ENCODE peak calls at places on chromosomes 1 and 21, in four cellular contexts. M is psoas muscle, R is transverse colon, G is NB4. B is an unnamed sample.

GRCh38 chr1:58901008-58901407 is 117.2 kb upstream of the JUN start:
- DNase-seq in R (no peak), M (no peak), G (no peak), B (no peak)

GRCh38 chr1:63821650-63822049 is 47.8 kb downstream of the ROR1 start:
- DNase-seq in G (no peak), M (no peak), R (no peak), B (no peak)

GRCh38 chr1:1550591-1551432 is 10.4 kb upstream of the TMEM240 start:
- DNase-seq in G (no peak), R (no peak), M (no peak), B (peak)

GRCh38 chr21:31078796-31079195 is 40.5 kb upstream of the KRTAP19-8 start:
- DNase-seq in R (no peak), G (no peak), M (no peak), B (no peak)

GRCh38 chr1:19413999-19414398 is 71.3 kb downstream of the CAPZB start:
- DNase-seq in R (no peak), G (no peak), M (no peak), B (no peak)

GRCh38 chr1:220528049-220528678 is at the start of gene MARK1:
- DNase-seq in M (peak), R (peak), G (peak), B (peak)

GRCh38 chr1:48851638-48852037 is 74.9 kb upstream of the BEND5 start:
- DNase-seq in G (no peak), M (no peak), R (no peak), B (no peak)

GRCh38 chr1:222928212-222928611 is 113.4 kb downstream of the DISP1 start:
- DNase-seq in R (peak), G (peak), M (peak), B (peak)

GRCh38 chr1:31483012-31483946 is 70.3 kb downstream of the SERINC2 start:
- DNase-seq in G (peak), R (peak), M (no peak), B (peak)

GRCh38 chr1:86068126-86068805 is 88.3 kb downstream of the COL24A1 start:
- DNase-seq in M (no peak), R (no peak), G (no peak), B (no peak)

GRCh38 chr1:160777486-160778089 is 18.4 kb upstream of the LY9 start:
- DNase-seq in M (no peak), G (peak), R (peak), B (peak)

GRCh38 chr1:5385400-5385799 is 606.8 kb downstream of the NPHP4 start:
- DNase-seq in G (no peak), R (no peak), M (no peak), B (no peak)

GRCh38 chr21:28431022-28431421 is 561.7 kb downstream of the LTN1 start:
- DNase-seq in M (no peak), G (no peak), R (no peak), B (no peak)

GRCh38 chr1:33237579-33237978 is 18.7 kb upstream of the ZNF362 start:
- DNase-seq in G (no peak), R (no peak), M (no peak), B (no peak)

GRCh38 chr1:214213136-214213535 is 67.8 kb upstream of the SMYD2 start:
- DNase-seq in M (no peak), G (no peak), R (no peak), B (no peak)

GRCh38 chr21:27532081-27532480 is 565.2 kb upstream of the ADAMTS5 start:
- DNase-seq in R (peak), M (no peak), G (no peak), B (no peak)

GRCh38 chr1:83741348-83741747 is 257.6 kb downstream of the TTLL7 start:
- DNase-seq in R (no peak), G (no peak), M (no peak), B (no peak)

GRCh38 chr1:224169876-224170275 is 13.2 kb upstream of the DEGS1 start:
- DNase-seq in R (no peak), G (no peak), M (no peak), B (no peak)

GRCh38 chr1:244052011-244052727 is 1.1 kb downstream of the ZBTB18 start:
- DNase-seq in M (no peak), R (no peak), G (peak), B (no peak)

GRCh38 chr1:58249729-58250586 is 296.6 kb downstream of the OMA1 start:
- DNase-seq in M (no peak), R (no peak), G (no peak), B (peak)

GRCh38 chr1:47226121-47226977 is 5.7 kb downstream of the TAL1 start:
- DNase-seq in M (no peak), R (no peak), G (no peak), B (no peak)

GRCh38 chr1:247113094-247113497 is 8.9 kb upstream of the ZNF669 start:
- DNase-seq in M (no peak), R (no peak), G (no peak), B (no peak)

GRCh38 chr1:6027591-6027990 is 18.1 kb upstream of the KCNAB2 start:
- DNase-seq in M (no peak), R (no peak), G (no peak), B (no peak)

GRCh38 chr1:54927475-54928240 is 40.7 kb upstream of the DHCR24 start:
- DNase-seq in R (no peak), M (peak), G (no peak), B (peak)

GRCh38 chr1:202568466-202569196 is 141.6 kb downstream of the SYT2 start:
- DNase-seq in R (no peak), G (no peak), M (no peak), B (no peak)

GRCh38 chr1:84253041-84253440 is 48.5 kb upstream of the SAMD13 start:
- DNase-seq in M (no peak), G (no peak), R (no peak), B (no peak)

GRCh38 chr1:215992620-215993019 is 425.5 kb downstream of the KCTD3 start:
- DNase-seq in G (peak), M (no peak), R (no peak), B (no peak)
- TF ChIP-seq CTCF in G (peak), M (peak), R (no peak), B (no peak)

GRCh38 chr21:43723648-43724047 is 4.7 kb downstream of the PDXK start:
- DNase-seq in G (no peak), R (no peak), M (no peak), B (no peak)

GRCh38 chr21:43726686-43727570 is 8.0 kb downstream of the PDXK start:
- DNase-seq in R (no peak), G (peak), M (peak), B (peak)

GRCh38 chr21:43731476-43731875 is 12.5 kb downstream of the PDXK start:
- DNase-seq in G (no peak), R (no peak), M (no peak), B (no peak)

GRCh38 chr21:43728467-43729390 is 9.8 kb downstream of the PDXK start:
- DNase-seq in M (peak), R (peak), G (peak), B (peak)

GRCh38 chr21:43727571-43728466 is 8.9 kb downstream of the PDXK start:
- DNase-seq in R (no peak), M (peak), G (peak), B (peak)
- TF ChIP-seq CTCF in R (no peak), M (no peak), G (peak), B (no peak)

DNA sequence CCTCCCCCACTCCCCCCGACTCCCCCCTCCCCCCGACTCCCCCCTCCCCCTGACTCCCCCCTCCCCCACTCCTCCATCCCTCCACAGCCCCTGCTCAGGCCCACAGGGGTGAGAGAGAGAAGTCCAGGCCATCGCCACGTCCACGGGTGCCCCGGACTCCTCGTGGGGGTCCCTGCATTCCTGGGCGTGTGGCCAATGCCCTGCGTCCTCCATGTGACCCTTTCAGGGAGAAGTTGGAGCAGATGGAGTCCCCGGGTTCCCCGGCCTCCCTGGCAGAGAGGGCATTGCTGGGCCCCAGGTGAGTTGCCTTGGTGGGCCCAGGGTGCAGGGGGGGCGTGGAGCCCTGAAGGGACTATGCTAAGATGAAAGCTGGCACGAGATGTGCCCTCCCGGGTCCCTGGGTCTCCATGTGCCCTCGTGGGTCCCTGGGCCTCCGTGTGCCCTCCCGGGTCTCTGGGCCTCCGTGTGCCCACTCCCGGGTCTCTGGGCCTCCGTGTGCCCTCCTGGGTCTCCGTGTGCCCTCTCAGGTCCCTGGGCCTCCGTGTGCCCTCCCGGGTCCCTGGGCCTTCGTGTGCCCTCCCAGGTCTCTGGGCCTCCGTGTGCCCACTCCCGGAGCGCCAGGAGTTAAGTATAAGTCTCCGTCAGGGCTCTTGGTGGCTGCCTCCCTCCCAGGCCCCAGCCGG is 52.0 kb downstream of the SLC19A1 start:
- DNase-seq in G (no peak), M (no peak), R (no peak), B (no peak)
- TF ChIP-seq CTCF in G (no peak), M (no peak), R (no peak), B (no peak)

GRCh38 chr1:228166170-228166936 is 749 bp downstream of the IBA57 start:
- DNase-seq in M (peak), G (peak), R (peak), B (peak)
- TF ChIP-seq CTCF in M (peak), G (no peak), R (peak), B (no peak)

GRCh38 chr21:42520628-42521253 is 7.1 kb downstream of the SLC37A1 start:
- DNase-seq in R (no peak), M (no peak), G (no peak), B (no peak)
- TF ChIP-seq CTCF in R (no peak), M (no peak), G (no peak), B (no peak)

DNA sequence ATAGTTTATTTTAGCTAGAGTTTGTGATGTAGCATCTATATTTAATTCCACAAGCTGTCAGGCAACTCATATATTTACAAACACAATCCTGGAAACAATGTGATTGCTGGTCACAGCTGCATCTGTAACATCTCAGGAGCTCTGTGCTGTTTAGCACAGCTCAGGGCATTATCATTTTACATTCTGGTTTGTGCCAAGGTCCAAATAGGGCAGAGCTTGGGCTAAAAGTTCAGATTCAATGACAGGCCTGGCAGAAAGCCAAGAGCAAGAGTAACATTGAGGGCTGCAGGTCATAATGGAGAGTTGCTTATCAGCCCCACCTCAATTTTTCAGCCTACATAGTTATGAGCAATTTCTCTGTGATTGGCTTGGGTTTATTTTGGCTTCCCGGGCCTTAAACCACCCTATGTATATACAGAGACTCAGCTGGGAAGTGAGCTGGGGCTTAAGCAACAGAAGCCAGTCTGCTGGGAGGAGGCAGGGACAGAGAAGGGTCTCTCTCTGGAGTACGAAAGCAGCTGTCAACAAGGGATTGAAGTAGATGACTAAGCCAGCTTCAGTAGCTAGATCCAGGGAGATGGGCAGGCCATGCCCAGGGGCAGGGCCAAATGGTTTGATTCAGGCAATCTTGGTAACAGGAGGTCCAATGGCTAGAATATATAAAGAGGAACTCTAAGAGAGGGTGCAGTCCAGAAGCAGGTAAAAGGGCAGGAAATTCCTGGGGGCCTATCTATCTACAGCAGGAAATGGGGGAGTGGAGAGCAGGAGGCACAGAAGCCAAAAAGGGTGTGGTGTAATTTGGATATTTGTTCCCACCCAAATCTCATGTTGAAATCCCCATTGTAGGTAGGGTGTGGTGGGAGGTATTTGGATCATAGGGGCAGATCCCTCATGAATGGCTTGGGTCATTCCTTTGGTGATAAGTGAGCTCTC is 49.0 kb downstream of the BRINP2 start:
- DNase-seq in G (no peak), R (peak), M (no peak), B (no peak)
- TF ChIP-seq CTCF in G (no peak), R (no peak), M (no peak), B (no peak)

DNA sequence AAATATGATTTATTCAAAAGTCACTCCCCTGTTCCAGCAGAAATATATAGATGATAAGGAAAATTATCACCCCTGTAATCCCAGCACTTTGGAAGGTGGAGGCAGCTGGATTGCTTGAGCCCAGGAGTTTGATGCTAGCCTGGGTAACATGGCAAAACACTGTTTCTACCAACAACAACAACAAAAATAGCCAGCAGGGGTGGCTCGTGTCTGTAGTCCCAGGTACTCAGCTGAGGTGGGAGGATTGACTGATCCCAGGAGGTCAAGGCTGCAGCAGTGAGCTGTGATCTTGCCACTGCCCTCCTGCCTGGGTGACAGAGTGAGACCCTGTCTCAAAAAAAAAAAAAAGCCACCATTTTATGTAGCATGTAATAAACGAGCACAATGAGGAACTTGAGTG is 1546.5 kb downstream of the NCAM2 start:
- DNase-seq in R (no peak), M (no peak), G (no peak), B (no peak)
- TF ChIP-seq CTCF in R (no peak), M (no peak), G (no peak), B (no peak)

GRCh38 chr1:17696417-17697301 is 58.5 kb upstream of the ACTL8 start:
- DNase-seq in M (no peak), G (no peak), R (no peak), B (peak)
- TF ChIP-seq CTCF in M (no peak), G (no peak), R (no peak), B (no peak)